ENCODE peak calls at places on chromosomes 12 and 14, in six cellular contexts. One of them, this sample, is unnamed.

GRCh38 chr14:70804556-70805162 is 4.7 kb downstream of the MAP3K9 start:
- DNase-seq in upper lobe of left lung: no peak
- DNase-seq in body of pancreas: no peak
- DNase-seq in Peyer's patch: no peak
- DNase-seq in adrenal gland: no peak
- DNase-seq in transverse colon: no peak
- DNase-seq in this sample: no peak

GRCh38 chr12:26196424-26196722 is 1.0 kb downstream of the SSPN start:
- DNase-seq in upper lobe of left lung: no peak
- DNase-seq in body of pancreas: no peak
- DNase-seq in Peyer's patch: no peak
- DNase-seq in adrenal gland: no peak
- DNase-seq in transverse colon: no peak
- DNase-seq in this sample: no peak

GRCh38 chr14:71394386-71394785 is 487.1 kb downstream of the PCNX1 start:
- DNase-seq in upper lobe of left lung: no peak
- DNase-seq in body of pancreas: no peak
- DNase-seq in Peyer's patch: no peak
- DNase-seq in adrenal gland: no peak
- DNase-seq in transverse colon: no peak
- DNase-seq in this sample: no peak

GRCh38 chr14:84250863-84251262 is 1279.1 kb upstream of the FLRT2 start:
- DNase-seq in upper lobe of left lung: no peak
- DNase-seq in body of pancreas: no peak
- DNase-seq in Peyer's patch: no peak
- DNase-seq in adrenal gland: no peak
- DNase-seq in transverse colon: no peak
- DNase-seq in this sample: no peak

GRCh38 chr12:122834921-122835692 is at the start of gene HIP1R:
- DNase-seq in upper lobe of left lung: peak; percentile 92
- DNase-seq in body of pancreas: peak; percentile 62
- DNase-seq in Peyer's patch: peak; percentile 71
- DNase-seq in adrenal gland: peak; percentile 62
- DNase-seq in transverse colon: peak; percentile 71
- DNase-seq in this sample: no peak

GRCh38 chr12:85280138-85280983 is at the start of gene ALX1:
- DNase-seq in upper lobe of left lung: peak; percentile 82
- DNase-seq in body of pancreas: no peak
- DNase-seq in Peyer's patch: no peak
- DNase-seq in adrenal gland: no peak
- DNase-seq in transverse colon: peak; percentile 9
- DNase-seq in this sample: no peak

GRCh38 chr14:76977793-76978730 is 50.4 kb downstream of the IRF2BPL start:
- DNase-seq in upper lobe of left lung: no peak
- DNase-seq in body of pancreas: no peak
- DNase-seq in Peyer's patch: peak; percentile 70
- DNase-seq in adrenal gland: peak; percentile 51
- DNase-seq in transverse colon: peak; percentile 46
- DNase-seq in this sample: peak; percentile 77

GRCh38 chr12:50061172-50061571 is 3.8 kb downstream of the ASIC1 start:
- DNase-seq in upper lobe of left lung: no peak
- DNase-seq in body of pancreas: no peak
- DNase-seq in Peyer's patch: no peak
- DNase-seq in adrenal gland: no peak
- DNase-seq in transverse colon: no peak
- DNase-seq in this sample: no peak

GRCh38 chr12:57958061-57958657 is 16.8 kb downstream of the ATP23 start:
- DNase-seq in upper lobe of left lung: no peak
- DNase-seq in body of pancreas: no peak
- DNase-seq in Peyer's patch: no peak
- DNase-seq in adrenal gland: no peak
- DNase-seq in transverse colon: no peak
- DNase-seq in this sample: no peak

GRCh38 chr14:73739174-73739898 is 25.2 kb upstream of the PNMA1 start:
- DNase-seq in upper lobe of left lung: peak; percentile 77
- DNase-seq in body of pancreas: no peak
- DNase-seq in Peyer's patch: no peak
- DNase-seq in adrenal gland: no peak
- DNase-seq in transverse colon: no peak
- DNase-seq in this sample: no peak

GRCh38 chr12:4447151-4447550 is 1.5 kb upstream of the FGF6 start:
- DNase-seq in upper lobe of left lung: no peak
- DNase-seq in body of pancreas: no peak
- DNase-seq in Peyer's patch: no peak
- DNase-seq in adrenal gland: no peak
- DNase-seq in transverse colon: no peak
- DNase-seq in this sample: no peak

GRCh38 chr14:40629144-40629543 is 977.5 kb upstream of the LRFN5 start:
- DNase-seq in upper lobe of left lung: no peak
- DNase-seq in body of pancreas: no peak
- DNase-seq in Peyer's patch: no peak
- DNase-seq in adrenal gland: no peak
- DNase-seq in transverse colon: no peak
- DNase-seq in this sample: no peak

GRCh38 chr12:88570103-88570502 is 10.2 kb downstream of the KITLG start:
- DNase-seq in upper lobe of left lung: no peak
- DNase-seq in body of pancreas: no peak
- DNase-seq in Peyer's patch: no peak
- DNase-seq in adrenal gland: no peak
- DNase-seq in transverse colon: no peak
- DNase-seq in this sample: no peak

GRCh38 chr14:85106491-85106890 is 423.5 kb upstream of the FLRT2 start:
- DNase-seq in upper lobe of left lung: no peak
- DNase-seq in body of pancreas: no peak
- DNase-seq in Peyer's patch: no peak
- DNase-seq in adrenal gland: no peak
- DNase-seq in transverse colon: no peak
- DNase-seq in this sample: no peak

GRCh38 chr12:127381043-127381668 is 885.8 kb upstream of the TMEM132C start:
- DNase-seq in upper lobe of left lung: peak; percentile 91
- DNase-seq in body of pancreas: peak; percentile 16
- DNase-seq in Peyer's patch: no peak
- DNase-seq in adrenal gland: peak; percentile 14
- DNase-seq in transverse colon: peak; percentile 21
- DNase-seq in this sample: peak; percentile 29

GRCh38 chr14:67515386-67516079 is 17.6 kb upstream of the PLEKHH1 start:
- DNase-seq in upper lobe of left lung: no peak
- DNase-seq in body of pancreas: peak; percentile 34
- DNase-seq in Peyer's patch: peak; percentile 44
- DNase-seq in adrenal gland: peak; percentile 38
- DNase-seq in transverse colon: no peak
- DNase-seq in this sample: peak; percentile 72

GRCh38 chr12:1429980-1430379 is 164.4 kb downstream of the FBXL14 start:
- DNase-seq in upper lobe of left lung: no peak
- DNase-seq in body of pancreas: no peak
- DNase-seq in Peyer's patch: no peak
- DNase-seq in adrenal gland: no peak
- DNase-seq in transverse colon: no peak
- DNase-seq in this sample: no peak

GRCh38 chr12:95608252-95609033 is 57.2 kb upstream of the USP44 start:
- DNase-seq in upper lobe of left lung: no peak
- DNase-seq in body of pancreas: peak; percentile 83
- DNase-seq in Peyer's patch: no peak
- DNase-seq in adrenal gland: peak; percentile 37
- DNase-seq in transverse colon: no peak
- DNase-seq in this sample: peak; percentile 88

GRCh38 chr12:84910549-84911241 is 1.9 kb downstream of the SLC6A15 start:
- DNase-seq in upper lobe of left lung: no peak
- DNase-seq in body of pancreas: no peak
- DNase-seq in Peyer's patch: no peak
- DNase-seq in adrenal gland: no peak
- DNase-seq in transverse colon: no peak
- DNase-seq in this sample: no peak

GRCh38 chr12:119989619-119990381 is 764 bp downstream of the BICDL1 start:
- DNase-seq in upper lobe of left lung: peak; percentile 98
- DNase-seq in body of pancreas: peak; percentile 86
- DNase-seq in Peyer's patch: peak; percentile 83
- DNase-seq in adrenal gland: peak; percentile 86
- DNase-seq in transverse colon: peak; percentile 86
- DNase-seq in this sample: peak; percentile 80

GRCh38 chr12:95107362-95107761 is 33.9 kb upstream of the NR2C1 start:
- DNase-seq in upper lobe of left lung: no peak
- DNase-seq in body of pancreas: no peak
- DNase-seq in Peyer's patch: no peak
- DNase-seq in adrenal gland: no peak
- DNase-seq in transverse colon: no peak
- DNase-seq in this sample: no peak

GRCh38 chr12:93678779-93679178 is 1.6 kb downstream of the CRADD start:
- DNase-seq in upper lobe of left lung: no peak
- DNase-seq in body of pancreas: no peak
- DNase-seq in Peyer's patch: no peak
- DNase-seq in adrenal gland: no peak
- DNase-seq in transverse colon: no peak
- DNase-seq in this sample: no peak

GRCh38 chr14:33933386-33933934 is 17.4 kb downstream of the EGLN3 start:
- DNase-seq in upper lobe of left lung: no peak
- DNase-seq in body of pancreas: no peak
- DNase-seq in Peyer's patch: no peak
- DNase-seq in adrenal gland: no peak
- DNase-seq in transverse colon: no peak
- DNase-seq in this sample: no peak

GRCh38 chr12:116138380-116138779 is 139.1 kb downstream of the MED13L start:
- DNase-seq in upper lobe of left lung: no peak
- DNase-seq in body of pancreas: no peak
- DNase-seq in Peyer's patch: no peak
- DNase-seq in adrenal gland: no peak
- DNase-seq in transverse colon: no peak
- DNase-seq in this sample: no peak

GRCh38 chr14:54609576-54609975 is 42.6 kb downstream of the SAMD4A start:
- DNase-seq in upper lobe of left lung: no peak
- DNase-seq in body of pancreas: no peak
- DNase-seq in Peyer's patch: no peak
- DNase-seq in adrenal gland: no peak
- DNase-seq in transverse colon: no peak
- DNase-seq in this sample: no peak

GRCh38 chr14:26383286-26383685 is 214.5 kb downstream of the NOVA1 start:
- DNase-seq in upper lobe of left lung: no peak
- DNase-seq in body of pancreas: no peak
- DNase-seq in Peyer's patch: no peak
- DNase-seq in adrenal gland: no peak
- DNase-seq in transverse colon: no peak
- DNase-seq in this sample: no peak

GRCh38 chr14:92613008-92613658 is 99.6 kb downstream of the RIN3 start:
- DNase-seq in upper lobe of left lung: no peak
- DNase-seq in body of pancreas: no peak
- DNase-seq in Peyer's patch: peak; percentile 69
- DNase-seq in adrenal gland: peak; percentile 34
- DNase-seq in transverse colon: peak; percentile 50
- DNase-seq in this sample: no peak
- TF ChIP-seq CTCF in upper lobe of left lung: peak; percentile 49
- TF ChIP-seq CTCF in body of pancreas: no peak
- TF ChIP-seq CTCF in Peyer's patch: peak; percentile 47
- TF ChIP-seq CTCF in adrenal gland: peak; percentile 42
- TF ChIP-seq CTCF in transverse colon: peak; percentile 69
- TF ChIP-seq CTCF in this sample: peak; percentile 64

GRCh38 chr14:62322216-62322615 is 560.0 kb downstream of the SNAPC1 start:
- DNase-seq in upper lobe of left lung: no peak
- DNase-seq in body of pancreas: no peak
- DNase-seq in Peyer's patch: no peak
- DNase-seq in adrenal gland: no peak
- DNase-seq in transverse colon: no peak
- DNase-seq in this sample: no peak
- TF ChIP-seq POLR2A in upper lobe of left lung: no peak
- TF ChIP-seq POLR2A in body of pancreas: no peak
- TF ChIP-seq POLR2A in Peyer's patch: no peak
- TF ChIP-seq POLR2A in adrenal gland: no peak
- TF ChIP-seq POLR2A in transverse colon: no peak
- TF ChIP-seq POLR2A in this sample: no peak

GRCh38 chr12:27246141-27246540 is 2.1 kb downstream of the STK38L start:
- DNase-seq in upper lobe of left lung: no peak
- DNase-seq in body of pancreas: no peak
- DNase-seq in Peyer's patch: no peak
- DNase-seq in adrenal gland: no peak
- DNase-seq in transverse colon: no peak
- DNase-seq in this sample: no peak
- H3K4me3 ChIP-seq in upper lobe of left lung: no peak overlapping the region
- H3K4me3 ChIP-seq in body of pancreas: no peak overlapping the region
- H3K4me3 ChIP-seq in Peyer's patch: no peak overlapping the region
- H3K4me3 ChIP-seq in adrenal gland: no peak overlapping the region
- H3K4me3 ChIP-seq in transverse colon: peak overlapping the region; percentile 71
- H3K4me3 ChIP-seq in this sample: peak overlapping the region; percentile 88

GRCh38 chr14:39014460-39014859 is 88.6 kb downstream of the SEC23A start:
- DNase-seq in upper lobe of left lung: no peak
- DNase-seq in body of pancreas: no peak
- DNase-seq in Peyer's patch: no peak
- DNase-seq in adrenal gland: no peak
- DNase-seq in transverse colon: no peak
- DNase-seq in this sample: no peak

GRCh38 chr14:39015964-39016577 is 87.0 kb downstream of the SEC23A start:
- DNase-seq in upper lobe of left lung: no peak
- DNase-seq in body of pancreas: no peak
- DNase-seq in Peyer's patch: no peak
- DNase-seq in adrenal gland: no peak
- DNase-seq in transverse colon: no peak
- DNase-seq in this sample: no peak

GRCh38 chr14:39016733-39017095 is 86.3 kb downstream of the SEC23A start:
- DNase-seq in upper lobe of left lung: no peak
- DNase-seq in body of pancreas: no peak
- DNase-seq in Peyer's patch: no peak
- DNase-seq in adrenal gland: no peak
- DNase-seq in transverse colon: no peak
- DNase-seq in this sample: no peak

GRCh38 chr14:39015360-39015961 is 87.6 kb downstream of the SEC23A start:
- DNase-seq in upper lobe of left lung: no peak
- DNase-seq in body of pancreas: peak; percentile 34
- DNase-seq in Peyer's patch: no peak
- DNase-seq in adrenal gland: no peak
- DNase-seq in transverse colon: peak; percentile 15
- DNase-seq in this sample: no peak
- TF ChIP-seq CTCF in upper lobe of left lung: no peak
- TF ChIP-seq CTCF in body of pancreas: peak; percentile 26
- TF ChIP-seq CTCF in Peyer's patch: no peak
- TF ChIP-seq CTCF in adrenal gland: peak; percentile 73
- TF ChIP-seq CTCF in transverse colon: peak; percentile 70
- TF ChIP-seq CTCF in this sample: peak; percentile 79

GRCh38 chr12:108035372-108035771 is 93.7 kb upstream of the WSCD2 start:
- DNase-seq in upper lobe of left lung: no peak
- DNase-seq in body of pancreas: no peak
- DNase-seq in Peyer's patch: no peak
- DNase-seq in adrenal gland: no peak
- DNase-seq in transverse colon: no peak
- DNase-seq in this sample: no peak
- TF ChIP-seq POLR2A in upper lobe of left lung: no peak
- TF ChIP-seq POLR2A in body of pancreas: no peak
- TF ChIP-seq POLR2A in Peyer's patch: no peak
- TF ChIP-seq POLR2A in adrenal gland: no peak
- TF ChIP-seq POLR2A in transverse colon: no peak
- TF ChIP-seq POLR2A in this sample: no peak

DNA sequence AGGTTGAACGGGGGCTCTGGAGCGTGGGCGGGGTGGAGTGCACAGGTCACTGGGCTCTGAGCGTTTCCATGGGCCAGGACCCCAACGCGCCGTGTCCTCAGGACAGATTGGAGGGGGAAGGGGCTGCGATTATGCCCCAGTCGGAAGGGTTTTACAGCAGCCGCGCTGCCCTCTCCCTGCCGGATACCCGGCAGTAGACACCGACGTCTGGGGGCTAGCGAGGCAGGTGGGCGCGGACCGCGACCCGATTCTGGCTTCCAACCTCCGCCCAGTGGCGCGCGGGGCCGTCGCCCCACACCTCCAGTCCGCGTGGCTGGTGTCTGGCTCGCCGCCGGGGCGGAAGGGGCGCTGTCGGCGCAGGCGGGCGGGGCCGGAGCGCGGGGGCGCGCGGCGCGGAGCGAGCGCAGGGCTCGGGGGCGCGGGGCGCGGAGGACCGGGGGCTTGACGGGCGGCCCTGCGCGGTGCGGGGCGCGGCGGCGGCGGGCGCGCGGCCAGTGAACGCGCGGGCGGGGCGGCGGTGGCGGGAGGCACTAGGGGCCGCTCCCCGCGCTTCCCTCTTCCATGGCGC is 2.4 kb upstream of the KIF26A start:
- DNase-seq in upper lobe of left lung: peak; percentile 86
- DNase-seq in body of pancreas: no peak
- DNase-seq in Peyer's patch: no peak
- DNase-seq in adrenal gland: peak; percentile 4
- DNase-seq in transverse colon: no peak
- DNase-seq in this sample: peak; percentile 26
- H3K4me3 ChIP-seq in upper lobe of left lung: peak overlapping the region; percentile 18
- H3K4me3 ChIP-seq in body of pancreas: no peak overlapping the region
- H3K4me3 ChIP-seq in Peyer's patch: peak overlapping the region; percentile 6
- H3K4me3 ChIP-seq in adrenal gland: no peak overlapping the region
- H3K4me3 ChIP-seq in transverse colon: no peak overlapping the region
- H3K4me3 ChIP-seq in this sample: peak overlapping the region; percentile 68

This sample was measured in heart left ventricle.